ENCODE peak calls at places on chromosomes 7 and 10, in seven cellular contexts. T is keratinocyte, W is IMR-90, K is K562, R is HCT116, M is colonic mucosa, D is endodermal cell. U is an unnamed sample.

GRCh38 chr7:464712-465461 is 54.8 kb downstream of the PDGFA start:
- DNase-seq in T (no peak), R (no peak), W (peak), D (no peak), K (no peak), M (no peak), U (peak)

GRCh38 chr7:24401628-24402593 is 117.9 kb downstream of the NPY start:
- DNase-seq in R (peak), M (no peak), K (peak), T (no peak), W (peak), D (no peak), U (no peak)

GRCh38 chr7:131034166-131034881 is 293.4 kb upstream of the MKLN1 start:
- DNase-seq in D (peak), T (no peak), W (no peak), K (no peak), R (no peak), M (no peak), U (no peak)

GRCh38 chr10:123795196-123795780 is 96.3 kb downstream of the CPXM2 start:
- DNase-seq in R (no peak), D (no peak), K (no peak), W (no peak), M (peak), T (no peak), U (no peak)

GRCh38 chr7:101650579-101651081 is 21.5 kb upstream of the MYL10 start:
- DNase-seq in K (no peak), T (no peak), D (no peak), W (no peak), R (no peak), M (no peak), U (no peak)

GRCh38 chr10:117968354-117969182 is 78.2 kb downstream of the RAB11FIP2 start:
- DNase-seq in D (no peak), R (no peak), W (no peak), M (no peak), T (no peak), K (no peak), U (no peak)

GRCh38 chr7:101667399-101667798 is 38.3 kb upstream of the MYL10 start:
- DNase-seq in T (no peak), M (no peak), K (no peak), D (no peak), R (no peak), W (no peak), U (no peak)

GRCh38 chr7:4882742-4883351 is 669 bp downstream of the RADIL start:
- DNase-seq in M (no peak), W (no peak), R (no peak), T (no peak), D (peak), K (no peak), U (no peak)

GRCh38 chr10:79069325-79070090 is 742 bp downstream of the ZMIZ1 start:
- DNase-seq in R (no peak), W (no peak), T (no peak), K (peak), D (peak), M (peak), U (peak)

GRCh38 chr7:54944179-54944578 is 74.6 kb upstream of the EGFR start:
- DNase-seq in T (no peak), R (no peak), M (no peak), K (no peak), D (no peak), W (peak), U (no peak)

GRCh38 chr7:69722836-69723235 is 124.6 kb downstream of the AUTS2 start:
- DNase-seq in K (no peak), W (no peak), D (no peak), M (no peak), R (no peak), T (peak), U (no peak)

GRCh38 chr10:86665868-86666267 is 2.4 kb upstream of the LDB3 start:
- DNase-seq in M (no peak), D (no peak), K (no peak), R (no peak), T (no peak), W (no peak), U (no peak)

GRCh38 chr10:68330852-68331454 is 911 bp upstream of the HNRNPH3 start:
- DNase-seq in W (peak), M (peak), R (no peak), T (no peak), D (peak), K (no peak), U (peak)
- H3K9ac ChIP-seq in W (peak), M (peak), R (peak), T (peak), D (peak), K (peak), U (peak)

GRCh38 chr10:11678074-11678793 is 63.9 kb upstream of the ECHDC3 start:
- DNase-seq in T (no peak), R (no peak), D (no peak), W (no peak), K (no peak), M (no peak), U (peak)
- TF ChIP-seq CTCF in T (no peak), R (no peak), D (no peak), W (no peak), K (no peak), M (no peak), U (no peak)

GRCh38 chr10:52437205-52437646 is 123.1 kb downstream of the DKK1 start:
- DNase-seq in T (no peak), D (no peak), R (no peak), M (no peak), K (no peak), W (peak), U (no peak)
- H3K9ac ChIP-seq in T (no peak), D (no peak), R (no peak), M (no peak), K (no peak), W (no peak), U (no peak)

GRCh38 chr10:100934084-100934659 is 21.4 kb downstream of the SLF2 start:
- DNase-seq in K (peak), T (no peak), M (no peak), D (no peak), R (no peak), W (no peak), U (no peak)

GRCh38 chr10:100927266-100927665 is 14.5 kb downstream of the SLF2 start:
- DNase-seq in M (no peak), K (no peak), R (no peak), T (no peak), D (no peak), W (no peak), U (no peak)

GRCh38 chr10:100928039-100928438 is 15.3 kb downstream of the SLF2 start:
- DNase-seq in R (no peak), M (no peak), W (no peak), K (no peak), T (no peak), D (no peak), U (no peak)

GRCh38 chr10:100930368-100930767 is 17.6 kb downstream of the SLF2 start:
- DNase-seq in K (no peak), D (no peak), M (no peak), R (no peak), T (no peak), W (peak), U (no peak)
- TF ChIP-seq CTCF in K (no peak), D (peak), M (no peak), R (peak), T (no peak), W (no peak), U (no peak)

U was measured in kidney.